ENCODE peak calls at places on chromosomes 5 and 9, in five cellular contexts. D is SK-N-SH, T is breast epithelium, Z is T follicular helper cell, P is psoas muscle. W is an unnamed sample.

GRCh38 chr5:173984218-173984617 is 4.8 kb upstream of the C5orf47 start:
- DNase-seq in T (no peak), P (no peak), D (peak), Z (no peak), W (no peak)

GRCh38 chr9:99489043-99489378 is 266.9 kb downstream of the SEC61B start:
- DNase-seq in Z (no peak), P (no peak), T (no peak), D (peak), W (no peak)

GRCh38 chr9:133575673-133576590 is 33.3 kb downstream of the FAM163B start:
- DNase-seq in T (no peak), D (no peak), Z (no peak), P (no peak), W (no peak)

GRCh38 chr5:67998709-67999251 is 216.8 kb upstream of the PIK3R1 start:
- DNase-seq in P (peak), D (peak), Z (no peak), T (peak), W (no peak)

GRCh38 chr9:35340046-35340445 is 149.9 kb upstream of the RUSC2 start:
- DNase-seq in D (peak), T (no peak), P (no peak), Z (no peak), W (no peak)

GRCh38 chr5:157046041-157046440 is 12.9 kb downstream of the HAVCR1 start:
- DNase-seq in Z (no peak), D (no peak), P (peak), T (no peak), W (no peak)

GRCh38 chr5:117801583-117801982 is 1186.8 kb downstream of the DTWD2 start:
- DNase-seq in T (no peak), Z (no peak), P (no peak), D (no peak), W (no peak)

GRCh38 chr5:119367502-119368237 is 11.9 kb downstream of the TNFAIP8 start:
- DNase-seq in P (no peak), Z (no peak), D (no peak), T (no peak), W (peak)

GRCh38 chr5:135236951-135237791 is 161.9 kb downstream of the MACROH2A1 start:
- DNase-seq in D (no peak), T (peak), P (no peak), Z (no peak), W (no peak)

GRCh38 chr9:136053757-136054142 is 41.3 kb downstream of the NACC2 start:
- DNase-seq in T (no peak), Z (no peak), D (peak), P (no peak), W (no peak)

GRCh38 chr9:124266826-124267201 is 9.1 kb downstream of the NEK6 start:
- DNase-seq in Z (no peak), P (no peak), T (no peak), D (no peak), W (no peak)

GRCh38 chr5:137604348-137605095 is 105.4 kb upstream of the SPOCK1 start:
- DNase-seq in D (no peak), T (no peak), P (no peak), Z (no peak), W (no peak)

GRCh38 chr9:93252116-93252780 is 68.3 kb downstream of the WNK2 start:
- DNase-seq in P (no peak), T (no peak), Z (no peak), D (no peak), W (no peak)

GRCh38 chr9:107999011-107999410 is 509.4 kb upstream of the KLF4 start:
- DNase-seq in T (no peak), D (no peak), Z (no peak), P (no peak), W (no peak)

GRCh38 chr9:129166962-129167557 is 11.0 kb downstream of the IER5L start:
- DNase-seq in Z (no peak), D (no peak), P (peak), T (peak), W (no peak)

GRCh38 chr9:120733190-120733589 is 18.9 kb upstream of the MEGF9 start:
- DNase-seq in Z (no peak), D (no peak), T (no peak), P (no peak), W (no peak)

GRCh38 chr9:4117835-4118610 is 181.8 kb downstream of the GLIS3 start:
- DNase-seq in Z (no peak), T (no peak), P (no peak), D (peak), W (peak)

GRCh38 chr5:173781432-173781825 is 106.7 kb upstream of the CPEB4 start:
- DNase-seq in P (no peak), Z (no peak), D (no peak), T (no peak), W (no peak)

GRCh38 chr9:101455656-101456235 is 20.2 kb upstream of the ALDOB start:
- DNase-seq in Z (no peak), T (no peak), P (no peak), D (no peak), W (no peak)

GRCh38 chr5:62115009-62115408 is 191.0 kb upstream of the KIF2A start:
- DNase-seq in T (no peak), Z (no peak), D (no peak), P (no peak), W (no peak)

GRCh38 chr9:88291056-88291455 is 97.2 kb upstream of the SPIN1 start:
- DNase-seq in T (no peak), Z (no peak), D (no peak), P (no peak), W (no peak)

GRCh38 chr5:77301447-77301878 is 91.0 kb downstream of the PDE8B start:
- DNase-seq in T (no peak), Z (no peak), D (no peak), P (no peak), W (no peak)

GRCh38 chr5:68297656-68298055 is 82.1 kb downstream of the PIK3R1 start:
- DNase-seq in D (no peak), Z (no peak), T (no peak), P (no peak), W (no peak)

GRCh38 chr9:34204011-34204635 is 25.3 kb downstream of the UBAP1 start:
- DNase-seq in D (no peak), Z (no peak), P (no peak), T (no peak), W (no peak)

GRCh38 chr5:176625512-176625911 is 4.8 kb downstream of the SNCB start:
- DNase-seq in Z (no peak), D (no peak), T (no peak), P (no peak), W (no peak)

GRCh38 chr5:963673-964531 is 44.7 kb upstream of the NKD2 start:
- DNase-seq in P (no peak), T (no peak), D (peak), Z (no peak), W (peak)

GRCh38 chr9:138049085-138049778 is 171.7 kb downstream of the CACNA1B start:
- DNase-seq in T (no peak), Z (no peak), P (no peak), D (peak), W (no peak)

GRCh38 chr9:133115604-133116345 is 5.3 kb downstream of the RALGDS start:
- DNase-seq in T (no peak), Z (peak), P (peak), D (no peak), W (no peak)